ENCODE peak calls at places on chromosomes 2 and 18, in eight cellular contexts. One of them, this sample, is unnamed.

GRCh38 chr18:56532176-56532840 is 106.1 kb downstream of the TXNL1 start:
- DNase-seq in colonic mucosa: no peak
- DNase-seq in neural progenitor cell: no peak
- DNase-seq in HCT116: no peak
- DNase-seq in tibial nerve: no peak
- DNase-seq in ovary: no peak
- DNase-seq in endothelial cell of umbilical vein: no peak
- DNase-seq in lower lobe of right lung: no peak
- DNase-seq in this sample: no peak

GRCh38 chr18:45254683-45255082 is 360.6 kb upstream of the SLC14A2 start:
- DNase-seq in neural progenitor cell: no peak
- DNase-seq in HCT116: no peak
- DNase-seq in tibial nerve: peak; percentile 36
- DNase-seq in colonic mucosa: no peak
- DNase-seq in endothelial cell of umbilical vein: no peak
- DNase-seq in ovary: peak; percentile 20
- DNase-seq in lower lobe of right lung: peak; percentile 42
- DNase-seq in this sample: no peak

GRCh38 chr2:60840880-60841279 is 40.5 kb upstream of the REL start:
- DNase-seq in endothelial cell of umbilical vein: no peak
- DNase-seq in colonic mucosa: no peak
- DNase-seq in HCT116: no peak
- DNase-seq in neural progenitor cell: no peak
- DNase-seq in lower lobe of right lung: no peak
- DNase-seq in ovary: no peak
- DNase-seq in tibial nerve: no peak
- DNase-seq in this sample: no peak

GRCh38 chr2:231036578-231037106 is 681 bp upstream of the C2orf72 start:
- DNase-seq in lower lobe of right lung: no peak
- DNase-seq in neural progenitor cell: no peak
- DNase-seq in ovary: no peak
- DNase-seq in HCT116: no peak
- DNase-seq in colonic mucosa: no peak
- DNase-seq in endothelial cell of umbilical vein: no peak
- DNase-seq in tibial nerve: no peak
- DNase-seq in this sample: no peak

GRCh38 chr2:238302751-238303150 is 14.3 kb upstream of the PER2 start:
- DNase-seq in neural progenitor cell: no peak
- DNase-seq in colonic mucosa: no peak
- DNase-seq in lower lobe of right lung: no peak
- DNase-seq in HCT116: no peak
- DNase-seq in ovary: no peak
- DNase-seq in tibial nerve: no peak
- DNase-seq in endothelial cell of umbilical vein: no peak
- DNase-seq in this sample: no peak

GRCh38 chr2:234257859-234258561 is 207.5 kb downstream of the SPP2 start:
- DNase-seq in tibial nerve: no peak
- DNase-seq in neural progenitor cell: peak; percentile 60
- DNase-seq in endothelial cell of umbilical vein: peak; percentile 96
- DNase-seq in colonic mucosa: peak; percentile 37
- DNase-seq in ovary: no peak
- DNase-seq in lower lobe of right lung: no peak
- DNase-seq in HCT116: peak; percentile 92
- DNase-seq in this sample: peak; percentile 99

GRCh38 chr2:69997296-69998184 is 36.1 kb upstream of the ASPRV1 start:
- DNase-seq in lower lobe of right lung: peak; percentile 56
- DNase-seq in endothelial cell of umbilical vein: no peak
- DNase-seq in neural progenitor cell: no peak
- DNase-seq in HCT116: peak; percentile 57
- DNase-seq in colonic mucosa: no peak
- DNase-seq in tibial nerve: peak; percentile 4
- DNase-seq in ovary: no peak
- DNase-seq in this sample: peak; percentile 35

GRCh38 chr2:46800218-46800617 is 115.4 kb downstream of the MCFD2 start:
- DNase-seq in neural progenitor cell: no peak
- DNase-seq in ovary: no peak
- DNase-seq in lower lobe of right lung: no peak
- DNase-seq in HCT116: no peak
- DNase-seq in tibial nerve: no peak
- DNase-seq in colonic mucosa: no peak
- DNase-seq in endothelial cell of umbilical vein: no peak
- DNase-seq in this sample: no peak

GRCh38 chr2:98541906-98542305 is 66.4 kb downstream of the COA5 start:
- DNase-seq in colonic mucosa: no peak
- DNase-seq in ovary: no peak
- DNase-seq in HCT116: no peak
- DNase-seq in endothelial cell of umbilical vein: no peak
- DNase-seq in lower lobe of right lung: no peak
- DNase-seq in neural progenitor cell: no peak
- DNase-seq in tibial nerve: no peak
- DNase-seq in this sample: no peak

GRCh38 chr2:152369176-152369860 is 34.3 kb downstream of the FMNL2 start:
- DNase-seq in colonic mucosa: no peak
- DNase-seq in lower lobe of right lung: no peak
- DNase-seq in tibial nerve: no peak
- DNase-seq in HCT116: no peak
- DNase-seq in endothelial cell of umbilical vein: no peak
- DNase-seq in neural progenitor cell: no peak
- DNase-seq in ovary: no peak
- DNase-seq in this sample: peak; percentile 59

GRCh38 chr2:241350878-241351639 is 5.0 kb upstream of the FARP2 start:
- DNase-seq in colonic mucosa: no peak
- DNase-seq in endothelial cell of umbilical vein: no peak
- DNase-seq in lower lobe of right lung: no peak
- DNase-seq in ovary: no peak
- DNase-seq in HCT116: no peak
- DNase-seq in tibial nerve: no peak
- DNase-seq in neural progenitor cell: no peak
- DNase-seq in this sample: peak; percentile 65
- H3K4me3 ChIP-seq in colonic mucosa: no peak overlapping the region
- H3K4me3 ChIP-seq in endothelial cell of umbilical vein: no peak overlapping the region
- H3K4me3 ChIP-seq in lower lobe of right lung: no peak overlapping the region
- H3K4me3 ChIP-seq in ovary: no peak overlapping the region
- H3K4me3 ChIP-seq in HCT116: no peak overlapping the region
- H3K4me3 ChIP-seq in tibial nerve: no peak overlapping the region
- H3K4me3 ChIP-seq in neural progenitor cell: no peak overlapping the region
- H3K4me3 ChIP-seq in this sample: no peak overlapping the region

DNA sequence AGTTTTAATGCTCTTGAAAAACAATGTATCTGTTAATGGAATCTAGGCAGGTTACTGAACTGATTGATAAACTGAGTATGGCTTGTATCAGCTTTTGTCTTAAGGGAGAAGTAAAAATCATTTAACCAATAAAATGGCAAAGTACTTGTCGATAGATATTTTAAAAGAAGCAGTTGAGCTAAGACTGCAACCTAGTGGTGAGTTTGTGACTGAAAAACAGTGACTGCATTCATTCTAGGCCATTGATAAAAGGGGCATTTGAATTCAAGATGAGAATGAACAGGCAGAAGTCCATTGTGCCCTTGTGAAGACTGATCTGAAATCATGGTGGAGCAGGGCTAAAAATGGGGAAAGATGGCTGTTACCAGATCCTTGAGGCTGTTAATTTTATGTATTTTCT is 59.4 kb upstream of the MSTN start:
- DNase-seq in neural progenitor cell: peak; percentile 51
- DNase-seq in tibial nerve: no peak
- DNase-seq in lower lobe of right lung: no peak
- DNase-seq in HCT116: peak; percentile 23
- DNase-seq in colonic mucosa: no peak
- DNase-seq in endothelial cell of umbilical vein: peak; percentile 52
- DNase-seq in ovary: no peak
- DNase-seq in this sample: no peak
- TF ChIP-seq CTCF in neural progenitor cell: peak; percentile 64
- TF ChIP-seq CTCF in tibial nerve: peak; percentile 40
- TF ChIP-seq CTCF in lower lobe of right lung: no peak
- TF ChIP-seq CTCF in HCT116: peak; percentile 44
- TF ChIP-seq CTCF in colonic mucosa: no peak
- TF ChIP-seq CTCF in endothelial cell of umbilical vein: peak; percentile 39
- TF ChIP-seq CTCF in ovary: no peak
- TF ChIP-seq CTCF in this sample: peak; percentile 31

GRCh38 chr2:173355132-173355865 is 627 bp downstream of the CDCA7 start:
- DNase-seq in lower lobe of right lung: peak; percentile 61
- DNase-seq in endothelial cell of umbilical vein: peak; percentile 77
- DNase-seq in colonic mucosa: peak; percentile 63
- DNase-seq in HCT116: peak; percentile 28
- DNase-seq in neural progenitor cell: peak; percentile 70
- DNase-seq in tibial nerve: no peak
- DNase-seq in ovary: peak; percentile 7
- DNase-seq in this sample: no peak

GRCh38 chr2:173354601-173355131 is at the start of gene CDCA7:
- DNase-seq in HCT116: peak; percentile 54
- DNase-seq in tibial nerve: no peak
- DNase-seq in ovary: peak; percentile 35
- DNase-seq in endothelial cell of umbilical vein: peak; percentile 80
- DNase-seq in colonic mucosa: peak; percentile 76
- DNase-seq in neural progenitor cell: peak; percentile 89
- DNase-seq in lower lobe of right lung: peak; percentile 62
- DNase-seq in this sample: no peak

GRCh38 chr2:173354073-173354600 is 535 bp upstream of the CDCA7 start:
- DNase-seq in lower lobe of right lung: no peak
- DNase-seq in colonic mucosa: no peak
- DNase-seq in endothelial cell of umbilical vein: no peak
- DNase-seq in ovary: no peak
- DNase-seq in neural progenitor cell: no peak
- DNase-seq in HCT116: no peak
- DNase-seq in tibial nerve: no peak
- DNase-seq in this sample: no peak

GRCh38 chr2:173355866-173356508 is 1.3 kb downstream of the CDCA7 start:
- DNase-seq in neural progenitor cell: no peak
- DNase-seq in lower lobe of right lung: no peak
- DNase-seq in colonic mucosa: peak; percentile 57
- DNase-seq in endothelial cell of umbilical vein: peak; percentile 36
- DNase-seq in HCT116: no peak
- DNase-seq in tibial nerve: no peak
- DNase-seq in ovary: no peak
- DNase-seq in this sample: no peak

DNA sequence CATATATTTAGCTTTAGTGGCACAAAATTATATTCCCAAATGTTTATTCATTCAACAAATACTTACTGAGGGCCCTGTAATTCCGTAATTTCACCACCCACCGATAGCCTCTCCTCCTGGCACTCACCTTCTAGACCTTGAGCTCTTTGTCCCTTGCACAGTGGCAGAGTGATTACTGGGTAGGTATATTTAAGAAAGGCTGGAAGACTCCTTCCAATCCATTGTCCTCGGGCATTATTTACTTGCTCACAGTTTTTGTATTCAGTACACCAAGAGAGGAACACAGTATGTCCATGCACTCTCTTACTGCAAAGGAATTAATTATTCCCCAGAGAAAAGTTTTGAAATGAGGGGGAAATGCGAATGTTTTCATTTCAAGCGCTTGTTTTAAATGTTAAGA is 1.1 kb upstream of the CDCA7 start:
- DNase-seq in colonic mucosa: peak; percentile 29
- DNase-seq in neural progenitor cell: peak; percentile 12
- DNase-seq in ovary: no peak
- DNase-seq in endothelial cell of umbilical vein: no peak
- DNase-seq in lower lobe of right lung: no peak
- DNase-seq in HCT116: no peak
- DNase-seq in tibial nerve: no peak
- DNase-seq in this sample: no peak
- H3K4me3 ChIP-seq in colonic mucosa: no peak overlapping the region
- H3K4me3 ChIP-seq in neural progenitor cell: peak overlapping the region; percentile 69
- H3K4me3 ChIP-seq in ovary: no peak overlapping the region
- H3K4me3 ChIP-seq in endothelial cell of umbilical vein: no peak overlapping the region
- H3K4me3 ChIP-seq in lower lobe of right lung: no peak overlapping the region
- H3K4me3 ChIP-seq in HCT116: peak overlapping the region; percentile 89
- H3K4me3 ChIP-seq in tibial nerve: no peak overlapping the region
- H3K4me3 ChIP-seq in this sample: no peak overlapping the region

GRCh38 chr2:25966531-25967265 is 15.6 kb downstream of the KIF3C start:
- DNase-seq in tibial nerve: no peak
- DNase-seq in ovary: no peak
- DNase-seq in colonic mucosa: no peak
- DNase-seq in HCT116: no peak
- DNase-seq in lower lobe of right lung: no peak
- DNase-seq in neural progenitor cell: no peak
- DNase-seq in endothelial cell of umbilical vein: no peak
- DNase-seq in this sample: no peak
- TF ChIP-seq CTCF in tibial nerve: no peak
- TF ChIP-seq CTCF in ovary: no peak
- TF ChIP-seq CTCF in colonic mucosa: no peak
- TF ChIP-seq CTCF in HCT116: no peak
- TF ChIP-seq CTCF in lower lobe of right lung: no peak
- TF ChIP-seq CTCF in neural progenitor cell: no peak
- TF ChIP-seq CTCF in endothelial cell of umbilical vein: no peak
- TF ChIP-seq CTCF in this sample: no peak

GRCh38 chr18:3368193-3368592 is 81.8 kb upstream of the TGIF1 start:
- DNase-seq in HCT116: no peak
- DNase-seq in tibial nerve: no peak
- DNase-seq in colonic mucosa: no peak
- DNase-seq in ovary: no peak
- DNase-seq in lower lobe of right lung: no peak
- DNase-seq in neural progenitor cell: no peak
- DNase-seq in endothelial cell of umbilical vein: no peak
- DNase-seq in this sample: no peak

DNA sequence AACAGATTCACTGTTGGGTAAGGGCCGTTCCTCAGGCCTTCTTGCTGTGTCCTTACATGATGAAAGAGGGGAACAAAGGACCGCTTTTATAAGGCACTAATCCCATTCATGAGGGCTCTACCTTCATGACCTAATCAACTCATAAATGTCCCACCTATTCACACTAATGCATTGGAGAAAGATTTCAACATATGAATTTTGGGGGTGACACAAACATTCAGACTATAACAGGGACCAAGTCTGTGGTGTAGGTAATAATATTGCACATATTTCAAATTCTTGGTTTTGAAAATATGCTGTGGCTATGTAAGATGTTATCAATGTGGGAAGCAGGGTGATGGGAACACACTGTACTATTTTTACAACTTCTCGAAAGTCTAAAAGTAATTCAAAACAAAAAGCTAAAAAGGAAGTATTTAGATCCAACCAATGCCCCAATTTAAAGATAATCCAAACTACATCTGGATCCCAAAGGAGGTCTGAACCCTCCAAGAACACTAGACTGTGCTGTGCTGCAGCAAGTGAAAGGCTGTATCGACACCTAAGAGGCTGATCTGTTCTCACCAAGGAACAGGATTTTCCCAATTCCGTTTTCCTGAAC is 82.4 kb upstream of the TGIF1 start:
- DNase-seq in tibial nerve: no peak
- DNase-seq in ovary: no peak
- DNase-seq in HCT116: no peak
- DNase-seq in colonic mucosa: no peak
- DNase-seq in lower lobe of right lung: no peak
- DNase-seq in endothelial cell of umbilical vein: no peak
- DNase-seq in neural progenitor cell: no peak
- DNase-seq in this sample: no peak
- H3K4me3 ChIP-seq in tibial nerve: no peak overlapping the region
- H3K4me3 ChIP-seq in ovary: no peak overlapping the region
- H3K4me3 ChIP-seq in HCT116: no peak overlapping the region
- H3K4me3 ChIP-seq in colonic mucosa: no peak overlapping the region
- H3K4me3 ChIP-seq in lower lobe of right lung: no peak overlapping the region
- H3K4me3 ChIP-seq in endothelial cell of umbilical vein: no peak overlapping the region
- H3K4me3 ChIP-seq in neural progenitor cell: no peak overlapping the region
- H3K4me3 ChIP-seq in this sample: no peak overlapping the region

GRCh38 chr18:3653263-3653858 is 203.4 kb downstream of the TGIF1 start:
- DNase-seq in ovary: no peak
- DNase-seq in endothelial cell of umbilical vein: no peak
- DNase-seq in colonic mucosa: no peak
- DNase-seq in tibial nerve: no peak
- DNase-seq in neural progenitor cell: no peak
- DNase-seq in lower lobe of right lung: no peak
- DNase-seq in HCT116: no peak
- DNase-seq in this sample: no peak
- TF ChIP-seq CTCF in ovary: no peak
- TF ChIP-seq CTCF in endothelial cell of umbilical vein: no peak
- TF ChIP-seq CTCF in colonic mucosa: no peak
- TF ChIP-seq CTCF in tibial nerve: no peak
- TF ChIP-seq CTCF in neural progenitor cell: no peak
- TF ChIP-seq CTCF in lower lobe of right lung: no peak
- TF ChIP-seq CTCF in HCT116: no peak
- TF ChIP-seq CTCF in this sample: no peak

GRCh38 chr2:106030287-106031268 is 163.5 kb downstream of the UXS1 start:
- DNase-seq in colonic mucosa: peak; percentile 30
- DNase-seq in neural progenitor cell: no peak
- DNase-seq in ovary: peak; percentile 49
- DNase-seq in tibial nerve: no peak
- DNase-seq in endothelial cell of umbilical vein: peak; percentile 86
- DNase-seq in HCT116: no peak
- DNase-seq in lower lobe of right lung: no peak
- DNase-seq in this sample: no peak
- H3K4me3 ChIP-seq in colonic mucosa: no peak overlapping the region
- H3K4me3 ChIP-seq in neural progenitor cell: no peak overlapping the region
- H3K4me3 ChIP-seq in ovary: no peak overlapping the region
- H3K4me3 ChIP-seq in tibial nerve: no peak overlapping the region
- H3K4me3 ChIP-seq in endothelial cell of umbilical vein: no peak overlapping the region
- H3K4me3 ChIP-seq in HCT116: no peak overlapping the region
- H3K4me3 ChIP-seq in lower lobe of right lung: peak overlapping the region; percentile 8
- H3K4me3 ChIP-seq in this sample: no peak overlapping the region